ENCODE peak calls at places on chromosomes 6 and 20, in eight cellular contexts. B is SK-N-SH, O is stomach, F is breast epithelium, D is GM12892, L is K562, I is HCT116, A is Panc1. V is an unnamed sample.

GRCh38 chr6:122780114-122780513 is 598 bp downstream of the FABP7 start:
- DNase-seq in B (no peak), O (no peak), F (no peak), D (no peak), L (no peak), I (no peak), A (no peak), V (no peak)

GRCh38 chr20:56780266-56780665 is 151.2 kb downstream of the TFAP2C start:
- DNase-seq in B (no peak), O (no peak), F (no peak), D (no peak), L (no peak), I (no peak), A (no peak), V (no peak)

GRCh38 chr6:45812937-45813336 is 202.7 kb downstream of the CLIC5 start:
- DNase-seq in B (no peak), O (no peak), F (no peak), D (no peak), L (no peak), I (no peak), A (no peak), V (no peak)

GRCh38 chr6:88535296-88535695 is 369.1 kb upstream of the CNR1 start:
- DNase-seq in B (no peak), O (no peak), F (no peak), D (no peak), L (no peak), I (no peak), A (no peak), V (no peak)

GRCh38 chr20:44422083-44422482 is 53.6 kb upstream of the TTPAL start:
- DNase-seq in B (no peak), O (no peak), F (no peak), D (no peak), L (no peak), I (no peak), A (no peak), V (no peak)

GRCh38 chr6:9699890-9700289 is 715.0 kb downstream of the TFAP2A start:
- DNase-seq in B (no peak), O (no peak), F (no peak), D (no peak), L (no peak), I (no peak), A (no peak), V (no peak)

GRCh38 chr6:106974999-106975698 is 620 bp upstream of the CD24 start:
- DNase-seq in B (peak; percentile 76), O (peak; percentile 75), F (peak; percentile 69), D (peak; percentile 27), L (peak; percentile 39), I (no peak), A (no peak), V (no peak)

GRCh38 chr6:70033781-70034180 is 167.4 kb downstream of the COL19A1 start:
- DNase-seq in B (peak; percentile 39), O (no peak), F (no peak), D (no peak), L (no peak), I (no peak), A (no peak), V (no peak)

GRCh38 chr6:31161216-31162126 is 3.1 kb downstream of the TCF19 start:
- DNase-seq in B (no peak), O (no peak), F (no peak), D (no peak), L (no peak), I (no peak), A (no peak), V (no peak)

GRCh38 chr20:55882922-55883321 is 122.4 kb downstream of the CBLN4 start:
- DNase-seq in B (peak; percentile 44), O (no peak), F (no peak), D (no peak), L (no peak), I (no peak), A (no peak), V (no peak)

GRCh38 chr20:62845818-62846527 is 15.6 kb downstream of the TCFL5 start:
- DNase-seq in B (no peak), O (no peak), F (peak; percentile 31), D (no peak), L (no peak), I (no peak), A (no peak), V (no peak)

DNA sequence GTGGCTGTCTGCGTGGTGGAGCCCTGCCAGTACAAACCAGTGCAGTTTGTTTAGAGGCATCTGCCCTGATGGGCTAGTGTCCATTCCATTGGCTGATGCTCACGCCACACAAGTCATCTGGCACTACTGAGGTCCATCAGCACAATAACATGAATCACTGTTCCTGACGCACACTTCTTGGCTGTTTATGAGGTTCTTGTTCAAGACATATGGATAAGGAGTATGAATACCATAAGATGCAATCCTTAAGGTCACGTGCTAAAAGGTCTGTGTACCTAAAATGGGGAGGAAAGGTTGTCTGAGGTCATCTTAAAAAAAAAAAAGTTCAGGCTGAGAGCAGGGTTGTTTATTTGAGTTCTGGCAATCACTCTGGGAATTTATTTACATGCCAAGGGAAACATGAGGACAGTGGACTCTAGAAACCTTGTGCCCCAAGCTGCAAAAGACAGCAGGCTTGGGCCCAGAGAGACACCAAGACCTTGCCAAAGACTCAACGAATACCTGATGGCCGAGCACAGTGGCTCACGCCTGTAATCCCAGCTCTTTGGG is 54.1 kb upstream of the SHLD1 start:
- DNase-seq in B (no peak), O (peak; percentile 28), F (no peak), D (no peak), L (no peak), I (no peak), A (peak; percentile 56), V (no peak)
- TF ChIP-seq POLR2AphosphoS5 in B (no peak), O (no peak), F (no peak), D (no peak), L (no peak), I (no peak), A (no peak), V (no peak)

GRCh38 chr6:34150766-34151165 is 4.9 kb upstream of the GRM4 start:
- DNase-seq in B (peak; percentile 19), O (no peak), F (peak; percentile 15), D (peak; percentile 6), L (no peak), I (no peak), A (no peak), V (no peak)

GRCh38 chr6:34152806-34153565 is 7.1 kb upstream of the GRM4 start:
- DNase-seq in B (peak; percentile 26), O (no peak), F (peak; percentile 38), D (peak; percentile 21), L (no peak), I (no peak), A (no peak), V (no peak)

GRCh38 chr6:34152042-34152524 is 6.2 kb upstream of the GRM4 start:
- DNase-seq in B (peak; percentile 21), O (no peak), F (peak; percentile 43), D (peak; percentile 9), L (no peak), I (no peak), A (no peak), V (no peak)

GRCh38 chr6:34149831-34150400 is 4.0 kb upstream of the GRM4 start:
- DNase-seq in B (peak; percentile 14), O (no peak), F (no peak), D (no peak), L (no peak), I (no peak), A (no peak), V (no peak)

GRCh38 chr6:34151321-34152041 is 5.6 kb upstream of the GRM4 start:
- DNase-seq in B (peak; percentile 45), O (no peak), F (peak; percentile 51), D (peak; percentile 5), L (no peak), I (no peak), A (no peak), V (no peak)
- TF ChIP-seq POLR2AphosphoS5 in B (no peak), O (no peak), F (no peak), D (no peak), L (no peak), I (no peak), A (no peak), V (no peak)

DNA sequence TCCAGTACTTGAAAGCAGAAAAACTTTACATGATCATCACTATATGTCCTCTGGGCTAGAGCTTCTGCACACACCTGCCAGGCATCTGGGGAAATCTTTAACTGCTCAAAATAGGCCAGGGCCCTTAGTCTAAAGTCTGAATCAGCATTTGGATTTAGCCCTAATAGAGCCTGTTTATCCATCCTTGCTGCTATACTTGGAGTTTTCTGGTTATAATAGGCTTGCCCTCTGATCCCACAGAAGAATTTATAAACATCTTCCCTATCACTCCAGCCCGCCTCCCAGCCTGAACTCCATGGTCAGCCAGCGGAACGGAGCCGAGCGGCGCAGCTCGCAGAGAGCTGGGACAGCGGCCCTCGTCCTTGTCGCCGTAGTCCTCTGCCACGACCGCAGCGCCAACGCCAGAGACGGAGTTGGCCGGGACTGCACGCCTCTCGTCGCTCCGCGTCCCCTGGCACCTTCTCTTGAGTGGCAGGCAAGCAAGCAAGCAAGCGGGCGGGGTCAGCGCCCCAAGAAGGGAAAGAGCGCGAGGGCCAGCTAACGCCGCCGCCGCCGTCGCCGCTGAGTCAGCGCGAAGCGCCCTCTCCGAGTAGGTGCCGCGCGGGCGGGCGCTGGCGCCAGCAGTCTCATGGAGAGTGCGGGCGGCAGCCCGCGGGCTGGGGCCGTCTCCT is 25.4 kb upstream of the ASIP start:
- DNase-seq in B (peak; percentile 84), O (peak; percentile 88), F (peak; percentile 73), D (peak; percentile 24), L (peak; percentile 65), I (peak; percentile 64), A (no peak), V (no peak)
- TF ChIP-seq POLR2AphosphoS5 in B (no peak), O (peak; percentile 52), F (no peak), D (no peak), L (peak; percentile 38), I (peak; percentile 56), A (no peak), V (no peak)

GRCh38 chr6:157021267-157022021 is 244.3 kb downstream of the ARID1B start:
- DNase-seq in B (peak; percentile 94), O (peak; percentile 90), F (peak; percentile 89), D (peak; percentile 67), L (peak; percentile 89), I (peak; percentile 59), A (no peak), V (no peak)

GRCh38 chr6:157019733-157020132 is 242.6 kb downstream of the ARID1B start:
- DNase-seq in B (no peak), O (no peak), F (no peak), D (no peak), L (no peak), I (no peak), A (no peak), V (no peak)

GRCh38 chr6:157020398-157021266 is 243.5 kb downstream of the ARID1B start:
- DNase-seq in B (peak; percentile 80), O (no peak), F (peak; percentile 70), D (peak; percentile 50), L (no peak), I (peak; percentile 22), A (no peak), V (no peak)

GRCh38 chr6:157023958-157024357 is 246.8 kb downstream of the ARID1B start:
- DNase-seq in B (no peak), O (no peak), F (no peak), D (no peak), L (no peak), I (no peak), A (no peak), V (no peak)

GRCh38 chr6:157022022-157022740 is 245.0 kb downstream of the ARID1B start:
- DNase-seq in B (peak; percentile 97), O (peak; percentile 89), F (peak; percentile 89), D (peak; percentile 77), L (peak; percentile 99), I (peak; percentile 31), A (no peak), V (no peak)
- TF ChIP-seq POLR2AphosphoS5 in B (no peak), O (peak; percentile 30), F (no peak), D (no peak), L (peak; percentile 86), I (peak; percentile 40), A (no peak), V (no peak)

V was measured in GM12878.